ENCODE peak calls at places on chromosomes 12 and 14, in seven cellular contexts. One of them, this sample, is unnamed.

GRCh38 chr14:21543426-21544350 is 17.5 kb upstream of the SALL2 start:
- DNase-seq in Panc1: no peak
- DNase-seq in K562: no peak
- DNase-seq in HCT116: no peak
- DNase-seq in H1: no peak
- DNase-seq in GM12878: no peak
- DNase-seq in SK-N-SH: no peak
- DNase-seq in this sample: no peak

GRCh38 chr14:64612021-64612380 is 62.2 kb downstream of the PPP1R36 start:
- DNase-seq in Panc1: no peak
- DNase-seq in K562: no peak
- DNase-seq in HCT116: no peak
- DNase-seq in H1: no peak
- DNase-seq in GM12878: no peak
- DNase-seq in SK-N-SH: no peak
- DNase-seq in this sample: no peak

GRCh38 chr14:23881292-23881691 is 72.3 kb upstream of the DHRS4 start:
- DNase-seq in Panc1: no peak
- DNase-seq in K562: no peak
- DNase-seq in HCT116: no peak
- DNase-seq in H1: no peak
- DNase-seq in GM12878: no peak
- DNase-seq in SK-N-SH: no peak
- DNase-seq in this sample: no peak

GRCh38 chr12:55908726-55909512 is 18.8 kb downstream of the PYM1 start:
- DNase-seq in Panc1: no peak
- DNase-seq in K562: peak; percentile 56
- DNase-seq in HCT116: no peak
- DNase-seq in H1: no peak
- DNase-seq in GM12878: no peak
- DNase-seq in SK-N-SH: no peak
- DNase-seq in this sample: peak; percentile 90

GRCh38 chr14:80699861-80700260 is 241.7 kb downstream of the CEP128 start:
- DNase-seq in Panc1: no peak
- DNase-seq in K562: no peak
- DNase-seq in HCT116: no peak
- DNase-seq in H1: no peak
- DNase-seq in GM12878: peak; percentile 7
- DNase-seq in SK-N-SH: no peak
- DNase-seq in this sample: no peak

GRCh38 chr14:56294125-56294524 is 175.9 kb downstream of the PELI2 start:
- DNase-seq in Panc1: no peak
- DNase-seq in K562: no peak
- DNase-seq in HCT116: no peak
- DNase-seq in H1: peak; percentile 58
- DNase-seq in GM12878: no peak
- DNase-seq in SK-N-SH: no peak
- DNase-seq in this sample: no peak

GRCh38 chr12:93547778-93548177 is 24.7 kb upstream of the SOCS2 start:
- DNase-seq in Panc1: no peak
- DNase-seq in K562: no peak
- DNase-seq in HCT116: no peak
- DNase-seq in H1: no peak
- DNase-seq in GM12878: no peak
- DNase-seq in SK-N-SH: no peak
- DNase-seq in this sample: no peak

GRCh38 chr12:124636138-124636968 is 68.9 kb upstream of the NCOR2 start:
- DNase-seq in Panc1: peak; percentile 18
- DNase-seq in K562: peak; percentile 92
- DNase-seq in HCT116: peak; percentile 40
- DNase-seq in H1: no peak
- DNase-seq in GM12878: peak; percentile 11
- DNase-seq in SK-N-SH: no peak
- DNase-seq in this sample: no peak

GRCh38 chr12:92505373-92506340 is 197.1 kb upstream of the PLEKHG7 start:
- DNase-seq in Panc1: no peak
- DNase-seq in K562: peak; percentile 57
- DNase-seq in HCT116: no peak
- DNase-seq in H1: no peak
- DNase-seq in GM12878: peak; percentile 86
- DNase-seq in SK-N-SH: peak; percentile 3
- DNase-seq in this sample: no peak

GRCh38 chr14:100677925-100678765 is 48.5 kb upstream of the DLK1 start:
- DNase-seq in Panc1: no peak
- DNase-seq in K562: peak; percentile 85
- DNase-seq in HCT116: no peak
- DNase-seq in H1: no peak
- DNase-seq in GM12878: no peak
- DNase-seq in SK-N-SH: peak; percentile 89
- DNase-seq in this sample: no peak

GRCh38 chr12:76583301-76583700 is 23.7 kb upstream of the OSBPL8 start:
- DNase-seq in Panc1: no peak
- DNase-seq in K562: no peak
- DNase-seq in HCT116: no peak
- DNase-seq in H1: no peak
- DNase-seq in GM12878: no peak
- DNase-seq in SK-N-SH: no peak
- DNase-seq in this sample: no peak

GRCh38 chr12:115570271-115570777 is 707.2 kb downstream of the MED13L start:
- DNase-seq in Panc1: peak; percentile 2
- DNase-seq in K562: no peak
- DNase-seq in HCT116: no peak
- DNase-seq in H1: no peak
- DNase-seq in GM12878: no peak
- DNase-seq in SK-N-SH: peak; percentile 72
- DNase-seq in this sample: no peak

GRCh38 chr14:60812987-60813386 is 78.4 kb downstream of the MNAT1 start:
- DNase-seq in Panc1: no peak
- DNase-seq in K562: peak; percentile 3
- DNase-seq in HCT116: no peak
- DNase-seq in H1: no peak
- DNase-seq in GM12878: no peak
- DNase-seq in SK-N-SH: no peak
- DNase-seq in this sample: no peak

GRCh38 chr12:71725011-71725410 is 29.7 kb upstream of the RAB21 start:
- DNase-seq in Panc1: no peak
- DNase-seq in K562: no peak
- DNase-seq in HCT116: no peak
- DNase-seq in H1: no peak
- DNase-seq in GM12878: no peak
- DNase-seq in SK-N-SH: no peak
- DNase-seq in this sample: no peak

GRCh38 chr14:89493877-89494634 is 77.0 kb upstream of the FOXN3 start:
- DNase-seq in Panc1: no peak
- DNase-seq in K562: no peak
- DNase-seq in HCT116: no peak
- DNase-seq in H1: no peak
- DNase-seq in GM12878: peak; percentile 47
- DNase-seq in SK-N-SH: peak; percentile 31
- DNase-seq in this sample: peak; percentile 73

GRCh38 chr12:66269142-66269541 is 33.2 kb upstream of the HELB start:
- DNase-seq in Panc1: no peak
- DNase-seq in K562: no peak
- DNase-seq in HCT116: no peak
- DNase-seq in H1: no peak
- DNase-seq in GM12878: no peak
- DNase-seq in SK-N-SH: no peak
- DNase-seq in this sample: no peak

GRCh38 chr14:54490448-54490805 is 1.6 kb upstream of the GMFB start:
- DNase-seq in Panc1: no peak
- DNase-seq in K562: no peak
- DNase-seq in HCT116: no peak
- DNase-seq in H1: no peak
- DNase-seq in GM12878: no peak
- DNase-seq in SK-N-SH: no peak
- DNase-seq in this sample: no peak

GRCh38 chr14:96962337-96962736 is 165.2 kb downstream of the VRK1 start:
- DNase-seq in Panc1: no peak
- DNase-seq in K562: no peak
- DNase-seq in HCT116: no peak
- DNase-seq in H1: no peak
- DNase-seq in GM12878: no peak
- DNase-seq in SK-N-SH: no peak
- DNase-seq in this sample: no peak

GRCh38 chr12:10184261-10184843 is 5.5 kb downstream of the TMEM52B start:
- DNase-seq in Panc1: no peak
- DNase-seq in K562: no peak
- DNase-seq in HCT116: no peak
- DNase-seq in H1: no peak
- DNase-seq in GM12878: no peak
- DNase-seq in SK-N-SH: no peak
- DNase-seq in this sample: no peak

GRCh38 chr12:118102070-118102469 is 1.7 kb downstream of the VSIG10 start:
- DNase-seq in Panc1: no peak
- DNase-seq in K562: no peak
- DNase-seq in HCT116: peak; percentile 46
- DNase-seq in H1: no peak
- DNase-seq in GM12878: no peak
- DNase-seq in SK-N-SH: no peak
- DNase-seq in this sample: peak; percentile 39

GRCh38 chr12:18935371-18935965 is 194.1 kb upstream of the PLEKHA5 start:
- DNase-seq in Panc1: no peak
- DNase-seq in K562: no peak
- DNase-seq in HCT116: no peak
- DNase-seq in H1: no peak
- DNase-seq in GM12878: no peak
- DNase-seq in SK-N-SH: no peak
- DNase-seq in this sample: no peak

GRCh38 chr12:18932715-18933114 is 194.8 kb downstream of the CAPZA3 start:
- DNase-seq in Panc1: no peak
- DNase-seq in K562: no peak
- DNase-seq in HCT116: no peak
- DNase-seq in H1: no peak
- DNase-seq in GM12878: no peak
- DNase-seq in SK-N-SH: no peak
- DNase-seq in this sample: no peak
- TF ChIP-seq SIN3A in Panc1: no peak
- TF ChIP-seq SIN3A in K562: no peak
- TF ChIP-seq SIN3A in HCT116: no peak
- TF ChIP-seq SIN3A in H1: no peak
- TF ChIP-seq SIN3A in GM12878: no peak
- TF ChIP-seq SIN3A in SK-N-SH: no peak
- TF ChIP-seq SIN3A in this sample: no peak

GRCh38 chr12:96073346-96074336 is 38.3 kb upstream of the LTA4H start:
- DNase-seq in Panc1: no peak
- DNase-seq in K562: no peak
- DNase-seq in HCT116: no peak
- DNase-seq in H1: no peak
- DNase-seq in GM12878: no peak
- DNase-seq in SK-N-SH: no peak
- DNase-seq in this sample: no peak

GRCh38 chr12:96081596-96081995 is 46.2 kb upstream of the LTA4H start:
- DNase-seq in Panc1: no peak
- DNase-seq in K562: no peak
- DNase-seq in HCT116: no peak
- DNase-seq in H1: no peak
- DNase-seq in GM12878: no peak
- DNase-seq in SK-N-SH: no peak
- DNase-seq in this sample: no peak

GRCh38 chr12:96075560-96075959 is 40.2 kb upstream of the LTA4H start:
- DNase-seq in Panc1: no peak
- DNase-seq in K562: no peak
- DNase-seq in HCT116: no peak
- DNase-seq in H1: no peak
- DNase-seq in GM12878: no peak
- DNase-seq in SK-N-SH: no peak
- DNase-seq in this sample: no peak

GRCh38 chr12:96077081-96077480 is 41.7 kb upstream of the LTA4H start:
- DNase-seq in Panc1: no peak
- DNase-seq in K562: no peak
- DNase-seq in HCT116: no peak
- DNase-seq in H1: no peak
- DNase-seq in GM12878: no peak
- DNase-seq in SK-N-SH: no peak
- DNase-seq in this sample: no peak

GRCh38 chr12:96078281-96078761 is 42.9 kb upstream of the LTA4H start:
- DNase-seq in Panc1: no peak
- DNase-seq in K562: no peak
- DNase-seq in HCT116: no peak
- DNase-seq in H1: no peak
- DNase-seq in GM12878: no peak
- DNase-seq in SK-N-SH: no peak
- DNase-seq in this sample: no peak
- TF ChIP-seq SIN3A in Panc1: no peak
- TF ChIP-seq SIN3A in K562: no peak
- TF ChIP-seq SIN3A in HCT116: no peak
- TF ChIP-seq SIN3A in H1: no peak
- TF ChIP-seq SIN3A in GM12878: no peak
- TF ChIP-seq SIN3A in SK-N-SH: no peak
- TF ChIP-seq SIN3A in this sample: no peak

DNA sequence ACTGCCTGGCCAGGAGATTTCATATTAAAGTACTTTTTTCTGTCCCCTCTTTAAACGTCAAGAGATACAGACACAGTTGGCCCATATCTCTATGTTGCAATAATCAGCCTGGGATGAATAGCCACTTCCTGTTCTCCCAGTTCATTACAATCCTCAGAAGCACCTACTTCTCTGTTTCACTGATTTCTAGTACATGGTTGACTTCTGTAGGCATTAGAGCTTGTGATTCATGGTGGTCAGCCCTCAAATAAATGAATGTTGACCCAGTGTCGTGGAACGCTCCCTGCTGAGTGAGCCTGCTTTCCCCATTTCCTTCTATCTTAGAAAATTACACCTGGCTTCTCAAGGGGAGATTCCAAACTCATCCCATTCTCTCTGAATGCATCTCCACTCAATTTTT is 416.7 kb downstream of the PDZRN4 start:
- DNase-seq in Panc1: no peak
- DNase-seq in K562: no peak
- DNase-seq in HCT116: no peak
- DNase-seq in H1: no peak
- DNase-seq in GM12878: no peak
- DNase-seq in SK-N-SH: no peak
- DNase-seq in this sample: no peak
- TF ChIP-seq SIN3A in Panc1: no peak
- TF ChIP-seq SIN3A in K562: no peak
- TF ChIP-seq SIN3A in HCT116: no peak
- TF ChIP-seq SIN3A in H1: no peak
- TF ChIP-seq SIN3A in GM12878: no peak
- TF ChIP-seq SIN3A in SK-N-SH: no peak
- TF ChIP-seq SIN3A in this sample: no peak

GRCh38 chr12:113090740-113091139 is 34.2 kb downstream of the DTX1 start:
- DNase-seq in Panc1: no peak
- DNase-seq in K562: no peak
- DNase-seq in HCT116: no peak
- DNase-seq in H1: no peak
- DNase-seq in GM12878: no peak
- DNase-seq in SK-N-SH: no peak
- DNase-seq in this sample: no peak

GRCh38 chr12:113088037-113088436 is 31.5 kb downstream of the DTX1 start:
- DNase-seq in Panc1: no peak
- DNase-seq in K562: no peak
- DNase-seq in HCT116: no peak
- DNase-seq in H1: no peak
- DNase-seq in GM12878: no peak
- DNase-seq in SK-N-SH: no peak
- DNase-seq in this sample: no peak

GRCh38 chr12:113089839-113090238 is 33.3 kb downstream of the DTX1 start:
- DNase-seq in Panc1: no peak
- DNase-seq in K562: no peak
- DNase-seq in HCT116: no peak
- DNase-seq in H1: no peak
- DNase-seq in GM12878: no peak
- DNase-seq in SK-N-SH: no peak
- DNase-seq in this sample: no peak

GRCh38 chr12:113087193-113087592 is 30.7 kb downstream of the DTX1 start:
- DNase-seq in Panc1: no peak
- DNase-seq in K562: no peak
- DNase-seq in HCT116: no peak
- DNase-seq in H1: no peak
- DNase-seq in GM12878: no peak
- DNase-seq in SK-N-SH: no peak
- DNase-seq in this sample: no peak

GRCh38 chr12:113088971-113089756 is 32.6 kb downstream of the DTX1 start:
- DNase-seq in Panc1: no peak
- DNase-seq in K562: no peak
- DNase-seq in HCT116: no peak
- DNase-seq in H1: no peak
- DNase-seq in GM12878: peak; percentile 64
- DNase-seq in SK-N-SH: no peak
- DNase-seq in this sample: no peak
- TF ChIP-seq SIN3A in Panc1: no peak
- TF ChIP-seq SIN3A in K562: no peak
- TF ChIP-seq SIN3A in HCT116: no peak
- TF ChIP-seq SIN3A in H1: no peak
- TF ChIP-seq SIN3A in GM12878: no peak
- TF ChIP-seq SIN3A in SK-N-SH: no peak
- TF ChIP-seq SIN3A in this sample: no peak

This sample was measured in HepG2.